ENCODE peak calls at places on chromosomes 12 and 14, in five cellular contexts. H is left ventricle myocardium inferior, R is astrocyte, C is cardiac fibroblast, E is mammary epithelial cell. D is an unnamed sample.

GRCh38 chr12:64797156-64797555 is 27.3 kb upstream of the TBC1D30 start:
- DNase-seq in H (no peak), R (no peak), C (no peak), E (no peak), D (no peak)

GRCh38 chr12:43882578-43883178 is 46.8 kb downstream of the TMEM117 start:
- DNase-seq in H (no peak), R (peak), C (peak), E (peak), D (no peak)

GRCh38 chr14:105894125-105894977 is 368.0 kb downstream of the TMEM121 start:
- DNase-seq in H (peak), R (no peak), C (no peak), E (no peak), D (peak)

GRCh38 chr12:124774054-124774461 is 89.6 kb downstream of the SCARB1 start:
- DNase-seq in H (no peak), R (no peak), C (peak), E (no peak), D (peak)

GRCh38 chr12:52380271-52380694 is 5.2 kb downstream of the KRT84 start:
- DNase-seq in H (no peak), R (no peak), C (peak), E (peak), D (no peak)

GRCh38 chr12:112602150-112602549 is 183.4 kb downstream of the PTPN11 start:
- DNase-seq in H (no peak), R (no peak), C (no peak), E (no peak), D (no peak)

GRCh38 chr12:63075376-63076000 is 75.5 kb downstream of the AVPR1A start:
- DNase-seq in H (no peak), R (no peak), C (no peak), E (no peak), D (no peak)

GRCh38 chr12:12467701-12468218 is 94.9 kb downstream of the DUSP16 start:
- DNase-seq in H (no peak), R (peak), C (no peak), E (no peak), D (peak)

GRCh38 chr14:24813819-24814259 is 179.8 kb upstream of the GZMB start:
- DNase-seq in H (no peak), R (no peak), C (no peak), E (no peak), D (peak)

GRCh38 chr12:124482901-124483799 is 84.3 kb downstream of the NCOR2 start:
- DNase-seq in H (no peak), R (no peak), C (no peak), E (no peak), D (no peak)

GRCh38 chr12:110858848-110859247 is 12.1 kb downstream of the CCDC63 start:
- DNase-seq in H (no peak), R (peak), C (no peak), E (no peak), D (no peak)

GRCh38 chr14:88559852-88560251 is 3.0 kb upstream of the ZC3H14 start:
- DNase-seq in H (no peak), R (peak), C (peak), E (no peak), D (no peak)

GRCh38 chr12:124921200-124922008 is 7.0 kb upstream of the UBC start:
- DNase-seq in H (peak), R (peak), C (peak), E (peak), D (peak)

GRCh38 chr12:56206373-56207166 is 15.2 kb downstream of the RNF41 start:
- DNase-seq in H (peak), R (peak), C (peak), E (peak), D (no peak)

GRCh38 chr12:57199191-57199590 is 17.4 kb upstream of the NXPH4 start:
- DNase-seq in H (no peak), R (no peak), C (no peak), E (no peak), D (no peak)

GRCh38 chr12:85866929-85867776 is 6.9 kb upstream of the NTS start:
- DNase-seq in H (no peak), R (peak), C (peak), E (peak), D (no peak)

GRCh38 chr14:23528555-23528954 is 23.0 kb downstream of the ZFHX2 start:
- DNase-seq in H (no peak), R (no peak), C (no peak), E (no peak), D (no peak)

GRCh38 chr14:56648508-56649301 is 69.1 kb downstream of the TMEM260 start:
- DNase-seq in H (no peak), R (no peak), C (no peak), E (no peak), D (no peak)

GRCh38 chr14:19801118-19801464 is 2.5 kb upstream of the OR4N2 start:
- DNase-seq in H (no peak), R (no peak), C (no peak), E (no peak), D (no peak)

GRCh38 chr12:15982071-15982470 is 70.9 kb downstream of the DERA start:
- DNase-seq in H (no peak), R (peak), C (no peak), E (no peak), D (no peak)

GRCh38 chr14:89813485-89814080 is 140.9 kb downstream of the EFCAB11 start:
- DNase-seq in H (peak), R (peak), C (peak), E (no peak), D (no peak)

GRCh38 chr12:52658196-52658595 is 6.2 kb upstream of the KRT2 start:
- DNase-seq in H (no peak), R (no peak), C (no peak), E (no peak), D (no peak)

GRCh38 chr12:105799103-105799502 is 339.7 kb downstream of the NUAK1 start:
- DNase-seq in H (no peak), R (no peak), C (no peak), E (no peak), D (no peak)

GRCh38 chr14:45181806-45182205 is 46.1 kb downstream of the FANCM start:
- DNase-seq in H (no peak), R (no peak), C (no peak), E (no peak), D (no peak)

GRCh38 chr12:96240251-96240650 is 46.1 kb downstream of the ELK3 start:
- DNase-seq in H (no peak), R (no peak), C (no peak), E (no peak), D (no peak)

GRCh38 chr12:48671231-48671856 is 10.7 kb downstream of the KANSL2 start:
- DNase-seq in H (no peak), R (no peak), C (peak), E (peak), D (no peak)

GRCh38 chr12:70154960-70155589 is 88.2 kb upstream of the CNOT2 start:
- DNase-seq in H (no peak), R (no peak), C (peak), E (peak), D (no peak)

GRCh38 chr12:93587601-93588000 is 15.1 kb downstream of the SOCS2 start:
- DNase-seq in H (no peak), R (no peak), C (no peak), E (no peak), D (no peak)

GRCh38 chr12:2813573-2814185 is 1.2 kb downstream of the ITFG2 start:
- DNase-seq in H (no peak), R (peak), C (peak), E (peak), D (no peak)
- H3K4me3 ChIP-seq in H (peak), R (peak), C (peak), E (peak), D (peak)

GRCh38 chr12:99619389-99620158 is 28.0 kb upstream of the GARIN6 start:
- DNase-seq in H (no peak), R (peak), C (peak), E (peak), D (peak)
- TF ChIP-seq CTCF in H (peak), R (peak), C (peak), E (peak), D (peak)

GRCh38 chr14:91412939-91413338 is 4.7 kb downstream of the CCDC88C start:
- DNase-seq in H (no peak), R (no peak), C (no peak), E (no peak), D (no peak)
- H3K4me3 ChIP-seq in H (no peak), R (no peak), C (no peak), E (no peak), D (no peak)

DNA sequence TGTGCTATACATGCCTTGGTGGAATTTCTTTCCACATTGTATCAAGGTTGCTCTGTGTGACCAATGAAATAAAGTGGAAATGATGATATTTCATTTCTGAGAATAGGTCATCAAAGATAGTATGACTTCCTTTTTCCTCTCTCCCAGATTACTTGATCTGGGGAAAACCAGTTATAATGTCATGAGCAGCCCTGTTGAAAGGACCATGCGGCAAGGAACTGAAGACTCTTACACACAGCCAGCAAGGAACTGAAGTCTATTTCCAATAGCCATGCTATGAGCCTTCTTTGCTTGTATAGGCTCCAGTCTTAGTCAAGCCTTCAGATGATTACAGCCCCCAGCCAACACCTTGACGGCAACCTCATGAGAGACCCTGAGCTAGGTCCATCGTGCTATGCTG is 11.7 kb downstream of the KLRD1 start:
- DNase-seq in H (no peak), R (no peak), C (no peak), E (no peak), D (no peak)
- TF ChIP-seq CTCF in H (no peak), R (no peak), C (no peak), E (no peak), D (no peak)

D was measured in right lobe of liver.